ENCODE peak calls at places on chromosomes 6 and 20, in seven cellular contexts. V is cardiac muscle cell; F is mesenchymal stem cell; K is A549; U is CD8-positive, alpha-beta memory T cell; A is ovary; P is lung. H is an unnamed sample.

GRCh38 chr6:130598021-130598989 is 228.9 kb upstream of the SMLR1 start:
- DNase-seq in U (no peak), K (no peak), A (no peak), F (no peak), P (no peak), V (no peak), H (no peak)

GRCh38 chr6:26328265-26328844 is 36.6 kb upstream of the BTN3A2 start:
- DNase-seq in P (no peak), U (peak), V (no peak), F (peak), K (peak), A (no peak), H (no peak)

GRCh38 chr20:4161447-4162251 is 146.3 kb upstream of the RNF24 start:
- DNase-seq in U (no peak), K (no peak), V (no peak), F (peak), A (no peak), P (no peak), H (peak)

GRCh38 chr6:37560737-37561103 is 61.0 kb upstream of the CCDC167 start:
- DNase-seq in V (no peak), K (no peak), U (no peak), F (no peak), A (no peak), P (no peak), H (no peak)

GRCh38 chr6:27138837-27139752 is 108.4 kb upstream of the PRSS16 start:
- DNase-seq in U (peak), V (peak), F (peak), K (peak), P (no peak), A (no peak), H (peak)

GRCh38 chr6:137099689-137100398 is 55.1 kb upstream of the IL20RA start:
- DNase-seq in U (no peak), A (no peak), V (no peak), F (no peak), P (no peak), K (no peak), H (no peak)

GRCh38 chr6:110746680-110747079 is 68.6 kb downstream of the CDK19 start:
- DNase-seq in A (no peak), P (no peak), U (no peak), F (no peak), K (peak), V (no peak), H (no peak)

GRCh38 chr6:148657053-148657452 is 89.8 kb upstream of the UST start:
- DNase-seq in F (peak), K (no peak), V (no peak), A (no peak), U (no peak), P (peak), H (no peak)

GRCh38 chr6:83472767-83473166 is 39.6 kb upstream of the PRSS35 start:
- DNase-seq in V (no peak), U (no peak), F (no peak), K (no peak), P (no peak), A (no peak), H (no peak)

GRCh38 chr20:23320317-23320716 is 30.3 kb upstream of the NXT1 start:
- DNase-seq in P (no peak), U (no peak), K (peak), A (no peak), V (no peak), F (peak), H (no peak)

GRCh38 chr6:127641905-127642304 is 64.9 kb downstream of the C6orf58 start:
- DNase-seq in U (no peak), V (peak), P (no peak), F (peak), A (no peak), K (peak), H (no peak)

GRCh38 chr20:49633643-49634042 is 65.7 kb upstream of the PTGIS start:
- DNase-seq in V (no peak), K (no peak), A (no peak), P (no peak), U (no peak), F (no peak), H (no peak)

GRCh38 chr6:111872521-111873177 is 603 bp downstream of the FYN start:
- DNase-seq in U (peak), F (no peak), P (no peak), A (peak), K (no peak), V (peak), H (peak)

DNA sequence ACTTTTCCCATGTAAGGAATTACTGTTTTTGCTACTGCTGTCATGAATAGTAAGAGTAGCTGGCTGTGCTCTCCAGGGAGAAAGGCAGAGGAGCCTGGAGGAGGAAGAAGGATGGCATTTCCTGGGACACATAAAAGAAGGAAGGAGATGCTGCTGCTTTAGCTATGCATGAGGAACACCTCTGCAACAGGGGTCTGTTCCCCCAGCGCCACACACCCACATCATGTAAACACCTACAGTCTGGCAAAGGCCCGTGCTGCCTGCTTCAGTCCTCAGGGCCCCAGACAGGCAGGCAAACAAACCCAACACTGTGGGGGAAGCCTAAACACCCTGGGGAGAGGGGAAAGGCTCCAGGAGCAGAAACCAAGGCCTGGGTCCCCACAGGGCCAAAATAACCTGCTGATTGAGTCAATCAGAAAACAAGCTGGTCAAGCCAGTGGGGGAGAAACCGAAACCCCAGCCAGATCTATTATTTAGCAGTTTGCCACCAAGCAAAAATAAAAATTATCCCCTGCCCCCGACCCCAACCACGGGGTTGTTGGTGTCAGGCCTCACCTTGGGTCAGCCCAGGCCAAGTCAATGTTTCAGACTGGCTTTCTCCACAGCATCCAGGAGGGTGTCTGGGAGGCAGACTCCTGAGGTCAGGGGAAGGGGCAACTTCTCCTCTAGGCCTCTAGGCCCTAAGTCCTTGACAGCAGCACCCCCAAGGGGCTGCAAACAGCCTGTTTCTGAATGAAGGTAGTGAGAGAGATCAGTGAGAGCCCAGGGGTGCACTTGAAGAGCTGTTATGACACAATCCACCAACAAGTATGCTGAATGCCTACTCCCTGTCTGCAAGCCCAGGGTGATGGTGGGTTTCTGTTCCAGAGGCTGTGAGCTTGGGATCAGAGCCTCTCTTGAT is 34.6 kb upstream of the SCUBE3 start:
- DNase-seq in P (no peak), K (no peak), F (no peak), U (no peak), A (no peak), V (peak), H (no peak)
- H3K27ac ChIP-seq in P (peak), K (no peak), F (no peak), U (no peak), A (no peak), V (peak), H (no peak)

GRCh38 chr20:62404761-62405107 is 2.4 kb downstream of the CABLES2 start:
- DNase-seq in P (no peak), A (no peak), V (no peak), U (no peak), K (no peak), F (no peak), H (no peak)

GRCh38 chr20:62404112-62404665 is 2.9 kb downstream of the CABLES2 start:
- DNase-seq in U (no peak), K (no peak), F (no peak), V (no peak), A (no peak), P (no peak), H (no peak)

GRCh38 chr20:62405981-62406513 is 1.0 kb downstream of the CABLES2 start:
- DNase-seq in K (no peak), A (no peak), V (no peak), F (no peak), P (no peak), U (no peak), H (no peak)

GRCh38 chr20:62406635-62407176 is 379 bp downstream of the CABLES2 start:
- DNase-seq in V (no peak), K (no peak), P (no peak), F (no peak), A (peak), U (no peak), H (no peak)

GRCh38 chr20:62405108-62405980 is 1.7 kb downstream of the CABLES2 start:
- DNase-seq in V (peak), K (peak), A (peak), P (peak), U (no peak), F (peak), H (no peak)
- H3K4me3 ChIP-seq in V (no peak), K (no peak), A (no peak), P (no peak), U (no peak), F (no peak), H (no peak)

GRCh38 chr6:150420428-150420827 is 51.6 kb downstream of the IYD start:
- DNase-seq in F (no peak), A (no peak), P (no peak), V (no peak), U (no peak), K (no peak), H (no peak)
- H3K27ac ChIP-seq in F (no peak), A (no peak), P (no peak), V (no peak), U (no peak), K (no peak), H (no peak)

GRCh38 chr6:95685817-95686216 is 108.5 kb downstream of the MANEA start:
- DNase-seq in P (no peak), V (no peak), F (no peak), K (no peak), A (no peak), U (no peak), H (no peak)

GRCh38 chr6:95679981-95680380 is 102.6 kb downstream of the MANEA start:
- DNase-seq in U (no peak), V (no peak), F (no peak), K (no peak), A (no peak), P (no peak), H (no peak)
- H3K4me3 ChIP-seq in U (no peak), V (no peak), F (no peak), K (no peak), A (no peak), P (no peak), H (no peak)

GRCh38 chr20:45500022-45500421 is 15.4 kb downstream of the SPINT3 start:
- DNase-seq in V (no peak), A (no peak), U (no peak), P (no peak), F (no peak), K (no peak), H (no peak)

GRCh38 chr20:45496166-45496565 is 19.3 kb downstream of the SPINT3 start:
- DNase-seq in F (no peak), A (no peak), P (no peak), K (no peak), U (no peak), V (no peak), H (no peak)

GRCh38 chr20:45497971-45498494 is 17.4 kb downstream of the SPINT3 start:
- DNase-seq in F (no peak), A (no peak), V (no peak), U (no peak), P (no peak), K (no peak), H (no peak)

DNA sequence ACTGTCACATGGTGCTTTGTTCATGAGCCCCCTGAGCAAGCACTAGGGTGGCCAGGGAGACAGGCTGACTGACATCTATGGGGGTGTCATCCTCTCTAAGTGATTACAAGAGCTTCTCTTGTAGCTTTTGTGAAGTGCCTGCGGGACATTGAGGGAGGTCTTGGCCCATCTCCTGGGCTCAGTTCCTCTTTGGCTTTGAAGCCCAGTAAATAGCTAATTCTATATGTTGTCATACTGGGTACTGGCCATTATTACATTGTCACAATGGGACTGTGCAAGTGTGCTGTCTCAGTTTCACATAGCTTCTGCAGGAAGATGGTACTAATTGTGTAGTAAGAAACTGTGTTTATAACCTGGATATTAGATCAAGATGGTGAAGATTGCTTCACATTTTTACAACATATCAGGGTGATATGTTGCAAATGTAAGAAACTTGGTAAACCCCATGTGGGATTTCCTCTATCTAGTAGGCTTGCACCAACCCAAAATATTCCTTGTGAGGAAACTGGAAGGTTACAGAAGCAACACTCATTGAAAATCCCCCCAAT is 19.9 kb downstream of the SPINT3 start:
- DNase-seq in K (no peak), F (no peak), P (no peak), A (no peak), V (no peak), U (no peak), H (no peak)
- H3K27ac ChIP-seq in K (no peak), F (no peak), P (no peak), A (no peak), V (no peak), U (no peak), H (no peak)

DNA sequence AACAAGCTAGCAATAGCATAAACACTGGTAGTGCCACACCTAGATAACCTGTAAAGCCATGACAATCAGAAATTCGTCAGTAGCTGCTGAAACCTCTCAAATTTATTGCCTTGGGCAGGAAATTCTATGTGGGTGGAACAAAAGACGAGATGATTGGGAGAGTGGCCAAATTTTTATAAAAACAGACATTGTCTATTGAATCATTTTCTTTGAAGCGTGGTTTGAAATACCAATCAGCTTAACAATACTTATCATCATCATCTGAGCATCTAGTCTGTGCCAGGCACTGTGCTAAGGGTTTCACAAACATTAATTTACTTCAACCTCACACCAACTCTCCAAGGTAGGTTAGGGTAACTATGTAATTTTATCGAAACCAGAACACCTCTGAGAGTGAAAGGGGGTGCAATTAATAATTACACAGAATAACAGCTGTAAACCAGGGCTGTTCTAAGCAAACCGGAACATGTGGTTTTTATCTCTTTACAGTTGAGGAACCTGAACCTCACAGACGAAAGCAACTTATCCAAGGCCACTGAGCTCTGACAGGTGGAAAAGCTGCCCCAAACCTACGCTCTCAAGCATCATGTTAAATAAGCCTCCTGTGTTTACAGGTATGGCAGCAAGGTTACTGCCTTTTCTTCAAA is 43.4 kb downstream of the NHSL1 start:
- DNase-seq in U (peak), V (no peak), A (no peak), F (no peak), P (no peak), K (peak), H (no peak)
- H3K4me3 ChIP-seq in U (peak), V (no peak), A (no peak), F (no peak), P (no peak), K (no peak), H (peak)

DNA sequence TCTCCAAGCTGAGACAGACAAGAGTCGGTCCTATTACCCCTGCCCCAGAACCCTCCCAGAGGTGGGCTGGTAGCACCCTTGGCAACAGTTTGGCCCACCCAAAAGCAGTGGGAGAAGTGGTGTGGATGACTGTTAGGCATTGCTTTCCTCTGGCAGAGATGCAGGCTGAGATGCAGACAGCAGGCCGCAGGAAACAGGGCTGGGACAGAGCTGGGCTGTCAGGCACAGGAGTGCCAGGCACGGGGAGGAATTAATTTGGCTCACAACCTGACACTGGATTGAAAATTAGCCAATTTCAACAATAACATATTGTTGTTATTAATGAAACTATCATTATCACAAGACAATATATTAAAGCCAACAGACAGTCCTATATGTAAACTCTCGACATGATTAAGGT is 15.7 kb upstream of the SIRT5 start:
- DNase-seq in P (no peak), A (no peak), K (no peak), U (no peak), V (no peak), F (no peak), H (no peak)
- H3K27ac ChIP-seq in P (no peak), A (no peak), K (no peak), U (no peak), V (no peak), F (no peak), H (no peak)

GRCh38 chr20:15395457-15395856 is 1058.0 kb upstream of the FLRT3 start:
- DNase-seq in K (no peak), V (no peak), F (no peak), P (no peak), U (no peak), A (no peak), H (no peak)
- H3K4me3 ChIP-seq in K (no peak), V (no peak), F (no peak), P (no peak), U (no peak), A (no peak), H (no peak)

H was measured in effector memory CD4-positive, alpha-beta T cell.